ENCODE peak calls at places on chromosomes 13 and 19, in nine cellular contexts. O is ovary, I is ascending aorta, T is heart right ventricle, V is choroid plexus epithelial cell, J is OCI-LY7, W is pancreas, M is uterus, L is adrenal gland. P is an unnamed sample.
A peak's percentile ranks its signal among the peaks of the same experiment; 100 is the strongest.

GRCh38 chr13:109918179-109918651 is 131.8 kb upstream of the IRS2 start:
- DNase-seq in O (no peak), I (no peak), T (no peak), V (peak; percentile 9), J (no peak), W (no peak), M (no peak), L (no peak), P (peak; percentile 42)

GRCh38 chr13:106047859-106048258 is 487.6 kb downstream of the EFNB2 start:
- DNase-seq in O (no peak), I (no peak), T (no peak), V (no peak), J (no peak), W (no peak), M (no peak), L (no peak), P (no peak)

GRCh38 chr19:3780786-3781304 is 5.3 kb downstream of the MATK start:
- DNase-seq in O (no peak), I (no peak), T (no peak), V (no peak), J (no peak), W (no peak), M (no peak), L (no peak), P (no peak)

GRCh38 chr13:48920730-48921129 is 55.0 kb upstream of the FNDC3A start:
- DNase-seq in O (no peak), I (no peak), T (no peak), V (no peak), J (no peak), W (no peak), M (no peak), L (no peak), P (no peak)

GRCh38 chr13:85798999-85799646 is at the start of gene SLITRK6:
- DNase-seq in O (no peak), I (no peak), T (no peak), V (peak; percentile 85), J (no peak), W (no peak), M (no peak), L (no peak), P (peak; percentile 66)

GRCh38 chr13:28548872-28549271 is 53.9 kb upstream of the FLT1 start:
- DNase-seq in O (no peak), I (no peak), T (no peak), V (peak; percentile 26), J (no peak), W (no peak), M (no peak), L (no peak), P (no peak)

GRCh38 chr13:112442483-112443090 is 66.4 kb downstream of the SPACA7 start:
- DNase-seq in O (no peak), I (no peak), T (no peak), V (no peak), J (no peak), W (no peak), M (no peak), L (peak; percentile 23), P (no peak)

GRCh38 chr19:38388310-38389100 is at the start of gene SPRED3:
- DNase-seq in O (peak; percentile 42), I (no peak), T (no peak), V (peak; percentile 61), J (no peak), W (no peak), M (peak; percentile 35), L (peak; percentile 67), P (no peak)

GRCh38 chr19:6271721-6272410 is 7.9 kb downstream of the MLLT1 start:
- DNase-seq in O (peak; percentile 96), I (no peak), T (peak; percentile 89), V (peak; percentile 56), J (no peak), W (peak; percentile 69), M (peak; percentile 94), L (peak; percentile 92), P (no peak)

GRCh38 chr19:34418300-34418699 is 9.9 kb upstream of the UBA2 start:
- DNase-seq in O (no peak), I (no peak), T (no peak), V (no peak), J (no peak), W (no peak), M (no peak), L (no peak), P (no peak)

GRCh38 chr13:102825400-102825799 is 20.4 kb upstream of the ERCC5 start:
- DNase-seq in O (no peak), I (no peak), T (no peak), V (no peak), J (no peak), W (no peak), M (no peak), L (no peak), P (no peak)

GRCh38 chr13:102830646-102831045 is 15.2 kb upstream of the ERCC5 start:
- DNase-seq in O (no peak), I (no peak), T (no peak), V (peak; percentile 42), J (no peak), W (peak; percentile 11), M (no peak), L (peak; percentile 71), P (no peak)

DNA sequence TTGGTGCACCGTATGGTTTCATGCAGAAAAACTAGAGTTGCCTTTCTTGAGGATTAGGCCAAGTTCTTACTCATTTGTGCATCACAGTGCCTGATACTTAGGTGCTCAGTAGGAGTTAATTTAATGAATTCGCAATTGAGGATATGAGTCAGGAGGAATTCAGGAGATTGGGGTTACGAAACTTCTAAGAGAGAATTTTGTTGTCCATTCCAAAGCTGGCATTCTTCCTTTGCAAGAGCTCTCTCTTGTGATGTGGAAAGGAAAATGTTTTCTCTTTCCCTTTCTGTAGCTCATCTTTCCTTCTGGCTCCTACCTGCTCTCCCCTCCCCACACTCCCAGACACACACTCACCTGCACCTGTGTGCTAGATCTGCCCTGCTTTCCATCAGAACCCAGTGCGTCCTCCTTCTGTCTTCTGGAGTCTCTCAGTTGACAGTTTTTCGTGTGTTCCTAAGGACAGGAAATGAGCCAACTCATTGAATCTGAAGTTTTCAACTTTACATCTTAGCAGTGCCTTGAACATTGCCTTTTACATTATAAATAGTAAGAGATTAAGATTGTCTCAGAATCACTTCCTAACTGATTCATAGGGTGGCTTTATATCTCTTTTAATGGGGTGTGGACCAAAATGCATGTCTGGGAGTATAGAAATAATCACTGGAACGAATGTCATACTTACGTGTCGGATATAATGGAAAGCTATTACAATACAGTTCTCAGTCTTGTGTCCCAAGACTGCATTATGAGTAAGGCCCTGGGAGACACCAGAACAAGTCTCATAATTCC is 19.7 kb upstream of the ERCC5 start:
- DNase-seq in O (no peak), I (no peak), T (no peak), V (peak; percentile 96), J (no peak), W (no peak), M (no peak), L (no peak), P (peak; percentile 93)
- TF ChIP-seq CTCF in O (no peak), I (no peak), T (no peak), V (peak; percentile 25), J (no peak), W (no peak), M (no peak), L (no peak), P (no peak)

DNA sequence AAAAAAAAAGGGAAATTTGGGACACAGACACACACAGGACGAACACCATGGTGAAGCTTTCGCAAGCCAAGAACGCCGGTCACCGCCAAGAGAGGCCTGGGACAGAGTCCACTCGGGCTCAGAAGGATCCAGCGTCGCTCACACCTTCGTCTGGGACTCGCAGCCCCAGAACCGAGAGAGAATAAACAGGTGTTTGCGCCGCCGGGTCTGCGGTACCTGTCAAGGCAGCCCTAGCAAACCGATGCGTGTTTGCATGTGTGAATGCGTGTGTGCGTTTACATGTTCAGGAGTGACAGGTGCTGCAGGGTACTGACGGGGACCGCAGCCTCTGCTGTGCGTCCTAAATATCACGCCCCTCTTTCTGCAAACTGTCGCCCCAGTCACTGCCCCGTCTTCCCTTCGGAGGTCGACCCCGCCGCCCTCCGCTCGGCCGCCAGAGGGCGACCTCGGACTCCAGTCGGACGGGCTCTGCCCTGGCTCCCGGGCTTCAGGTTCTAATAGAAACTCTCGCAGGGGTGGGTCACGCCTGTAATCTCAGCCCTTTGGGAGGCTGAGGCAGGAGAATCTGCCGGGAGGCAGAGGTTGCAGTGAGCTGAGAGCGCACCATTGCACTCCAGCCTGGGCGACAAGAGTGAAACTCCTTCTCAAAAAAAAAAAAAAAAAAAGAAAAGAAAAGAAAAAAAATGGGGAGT is 11.8 kb upstream of the CSNK1G2 start:
- DNase-seq in O (peak; percentile 78), I (no peak), T (peak; percentile 69), V (peak; percentile 72), J (peak; percentile 89), W (peak; percentile 61), M (peak; percentile 72), L (peak; percentile 87), P (no peak)
- H3K4me3 ChIP-seq in O (peak overlapping the region; percentile 12), I (peak overlapping the region; percentile 36), T (no peak overlapping the region), V (peak overlapping the region; percentile 45), J (peak overlapping the region; percentile 10), W (peak overlapping the region; percentile 46), M (peak overlapping the region; percentile 23), L (no peak overlapping the region), P (peak overlapping the region; percentile 30)

DNA sequence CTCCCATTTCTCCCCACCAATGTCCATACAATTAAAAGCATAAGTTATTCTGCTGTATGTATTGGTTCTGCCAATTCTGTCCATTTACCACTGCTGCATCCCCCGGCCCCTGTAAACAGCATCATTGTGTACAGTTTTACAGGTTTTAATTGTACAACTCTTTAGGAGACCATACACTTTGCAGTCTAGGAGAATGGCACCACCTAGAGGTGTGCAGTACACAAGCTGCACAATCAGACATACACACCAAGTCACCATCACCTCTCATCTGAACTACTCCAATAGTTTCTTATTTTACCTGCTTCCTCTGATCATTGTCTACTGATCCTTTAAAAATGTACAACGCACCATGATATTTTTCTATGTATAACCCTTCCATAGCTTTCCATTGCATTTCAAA is 855.9 kb upstream of the KLHL1 start:
- DNase-seq in O (no peak), I (no peak), T (no peak), V (peak; percentile 34), J (no peak), W (no peak), M (no peak), L (no peak), P (no peak)
- TF ChIP-seq CTCF in O (no peak), I (no peak), T (no peak), V (peak; percentile 48), J (peak; percentile 51), W (no peak), M (no peak), L (no peak), P (peak; percentile 45)

GRCh38 chr19:47796785-47797184 is 7.6 kb downstream of the TPRX1 start:
- DNase-seq in O (no peak), I (no peak), T (no peak), V (no peak), J (no peak), W (no peak), M (no peak), L (no peak), P (no peak)
- H3K4me3 ChIP-seq in O (no peak overlapping the region), I (no peak overlapping the region), T (no peak overlapping the region), V (no peak overlapping the region), J (no peak overlapping the region), W (no peak overlapping the region), M (no peak overlapping the region), L (no peak overlapping the region), P (no peak overlapping the region)

DNA sequence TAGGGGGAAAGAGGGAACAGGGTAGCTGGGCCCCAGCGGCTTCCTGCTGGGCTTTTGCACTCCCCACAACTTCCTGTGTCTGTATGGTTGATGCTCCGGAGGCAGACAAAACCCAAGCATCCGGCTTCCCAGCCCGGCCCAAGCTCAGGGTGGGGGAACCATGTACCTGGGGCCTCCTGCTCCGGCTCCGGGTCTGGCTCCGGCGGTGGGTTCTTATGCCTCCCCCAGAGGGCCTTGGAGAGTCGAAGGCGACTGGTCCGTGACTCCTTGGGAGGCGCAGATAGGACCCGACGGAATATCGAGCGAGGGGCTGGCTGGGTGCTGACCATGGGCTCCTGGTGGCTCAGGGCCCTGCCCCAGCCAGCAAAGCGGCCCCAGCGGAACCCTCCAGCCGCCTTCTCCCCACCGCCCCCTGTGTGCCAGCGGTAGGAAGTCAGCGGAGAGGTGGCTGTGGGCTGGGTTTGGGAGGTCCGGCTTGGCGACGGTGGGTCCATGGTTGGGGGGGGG is 426 bp downstream of the RASAL3 start:
- DNase-seq in O (peak; percentile 9), I (no peak), T (no peak), V (no peak), J (peak; percentile 85), W (no peak), M (no peak), L (no peak), P (no peak)
- TF ChIP-seq CTCF in O (no peak), I (no peak), T (no peak), V (no peak), J (peak; percentile 26), W (no peak), M (no peak), L (no peak), P (no peak)

P was measured in retinal pigment epithelial cell.